ENCODE peak calls at places on chromosome 6, in four cellular contexts. Q is CD8-positive, alpha-beta memory T cell; L is right cardiac atrium; K is A549. D is an unnamed sample.

GRCh38 chr6:106128981-106129761 is 43.0 kb downstream of the PRDM1 start:
- DNase-seq in Q (no peak), L (no peak), K (peak; percentile 13), D (peak; percentile 98)

GRCh38 chr6:136547336-136547735 is 2.9 kb downstream of the MAP7 start:
- DNase-seq in Q (no peak), L (no peak), K (peak; percentile 34), D (no peak)

GRCh38 chr6:27630727-27631613 is 158.1 kb upstream of the ZNF184 start:
- DNase-seq in Q (no peak), L (no peak), K (peak; percentile 45), D (peak; percentile 62)

GRCh38 chr6:78861509-78861908 is 5.8 kb upstream of the IRAK1BP1 start:
- DNase-seq in Q (no peak), L (no peak), K (no peak), D (no peak)

GRCh38 chr6:105402090-105402980 is 547 bp downstream of the PREP start:
- DNase-seq in Q (peak; percentile 33), L (no peak), K (peak; percentile 36), D (no peak)

GRCh38 chr6:7230956-7231713 is 81.9 kb downstream of the SSR1 start:
- DNase-seq in Q (no peak), L (no peak), K (no peak), D (no peak)

GRCh38 chr6:5749666-5750215 is 257.0 kb downstream of the NRN1 start:
- DNase-seq in Q (no peak), L (no peak), K (no peak), D (no peak)

GRCh38 chr6:1630771-1631217 is 21.1 kb downstream of the FOXC1 start:
- DNase-seq in Q (no peak), L (no peak), K (no peak), D (peak; percentile 85)

GRCh38 chr6:72410769-72411168 is 211.1 kb upstream of the KCNQ5 start:
- DNase-seq in Q (no peak), L (no peak), K (no peak), D (no peak)

GRCh38 chr6:43254138-43254817 is 11.0 kb downstream of the TTBK1 start:
- DNase-seq in Q (no peak), L (no peak), K (no peak), D (no peak)

GRCh38 chr6:30670760-30671527 is 1.9 kb downstream of the DHX16 start:
- DNase-seq in Q (no peak), L (no peak), K (no peak), D (no peak)
- H3K4me1 ChIP-seq in Q (peaks cover 18% of the 10 kb centered on the region), L (peaks cover 2% of the 10 kb centered on the region), K (peaks cover 7% of the 10 kb centered on the region), D (peaks cover 17% of the 10 kb centered on the region)

GRCh38 chr6:151387581-151387980 is 3.8 kb downstream of the ZBTB2 start:
- DNase-seq in Q (no peak), L (no peak), K (no peak), D (no peak)
- H3K4me1 ChIP-seq in Q (peaks cover 63% of the 10 kb centered on the region), L (peaks cover 2% of the 10 kb centered on the region), K (peaks cover 19% of the 10 kb centered on the region), D (peaks cover 23% of the 10 kb centered on the region)

DNA sequence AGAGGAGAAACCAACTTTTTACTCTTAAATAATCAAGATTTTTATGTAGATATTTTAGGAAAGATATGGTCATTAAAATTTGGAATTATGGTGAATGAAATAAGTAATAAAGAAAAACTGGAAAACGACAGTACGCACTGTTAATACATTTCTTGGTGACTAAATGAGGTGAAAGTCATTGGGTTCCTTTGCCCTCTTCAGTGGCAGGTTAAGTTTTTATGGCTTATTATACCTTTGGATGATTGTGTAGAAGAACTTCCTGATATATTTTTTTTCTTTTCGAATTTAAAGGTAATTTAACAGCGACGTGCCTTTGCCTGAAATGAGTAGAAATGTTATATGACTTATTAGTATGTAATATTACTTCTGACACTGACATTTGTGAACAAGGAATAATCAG is 43.4 kb downstream of the FOXO3 start:
- DNase-seq in Q (no peak), L (no peak), K (no peak), D (no peak)
- H3K4me1 ChIP-seq in Q (no peaks in the 10 kb centered on the region), L (peaks cover 4% of the 10 kb centered on the region), K (peaks cover 4% of the 10 kb centered on the region), D (peaks cover 17% of the 10 kb centered on the region)

DNA sequence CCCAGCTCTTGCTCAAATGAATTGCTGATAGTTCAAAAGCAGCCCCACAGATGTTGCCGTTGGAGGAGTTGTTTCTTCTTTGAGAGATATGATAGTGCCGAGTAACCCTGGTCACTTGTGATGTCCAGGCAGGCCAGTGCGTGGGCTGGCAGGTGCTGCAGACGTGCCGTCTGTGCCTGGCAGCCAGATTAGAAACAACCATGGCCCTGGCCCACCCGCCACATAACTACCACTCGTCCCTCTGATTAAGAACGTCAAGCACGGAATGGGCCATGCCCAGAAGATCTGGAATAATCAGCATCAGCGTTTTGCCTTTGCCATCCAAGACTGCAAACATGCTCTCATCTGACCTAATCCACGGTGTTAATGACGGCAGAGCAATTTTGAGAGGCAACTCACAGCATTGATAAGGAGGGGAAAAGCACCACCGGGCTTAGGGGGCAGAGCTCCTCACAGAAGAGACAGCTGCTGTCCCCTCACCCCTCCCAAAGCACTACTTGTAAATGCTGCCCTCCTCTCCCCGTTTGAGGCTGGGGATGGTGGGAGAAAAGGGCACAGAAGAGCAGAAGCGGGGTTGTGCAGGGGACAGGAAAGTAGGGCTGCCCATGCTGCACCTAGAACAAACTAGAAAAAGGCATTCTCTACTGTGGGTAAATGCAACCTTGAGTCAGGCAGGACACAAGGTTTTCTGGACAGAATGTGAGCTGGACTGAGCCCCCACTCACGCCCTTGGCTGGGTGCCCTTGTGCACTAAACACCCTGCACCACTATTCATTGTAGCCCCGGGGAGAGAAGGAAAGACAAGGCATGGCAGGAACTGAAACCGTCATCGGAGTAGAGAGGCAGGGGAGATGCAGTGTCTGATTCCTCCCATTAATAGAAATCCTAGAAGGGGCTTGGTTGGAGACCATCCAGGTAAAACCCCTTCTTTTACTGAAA is 5.3 kb upstream of the CPNE5 start:
- DNase-seq in Q (no peak), L (peak; percentile 83), K (no peak), D (no peak)
- H3K4me1 ChIP-seq in Q (peaks cover 10% of the 10 kb centered on the region), L (peaks cover 14% of the 10 kb centered on the region), K (no peaks in the 10 kb centered on the region), D (no peaks in the 10 kb centered on the region)

GRCh38 chr6:124541601-124542000 is 420.6 kb upstream of the RNF217 start:
- DNase-seq in Q (no peak), L (no peak), K (no peak), D (no peak)
- H3K4me1 ChIP-seq in Q (no peaks in the 10 kb centered on the region), L (no peaks in the 10 kb centered on the region), K (no peaks in the 10 kb centered on the region), D (peaks cover under 1% of the 10 kb centered on the region)

GRCh38 chr6:16320533-16321340 is 82.3 kb downstream of the GMPR start:
- DNase-seq in Q (no peak), L (no peak), K (no peak), D (no peak)
- H3K4me1 ChIP-seq in Q (peaks cover 71% of the 10 kb centered on the region), L (peaks cover 10% of the 10 kb centered on the region), K (peaks cover 9% of the 10 kb centered on the region), D (peaks cover 16% of the 10 kb centered on the region)

GRCh38 chr6:137880633-137881521 is 13.8 kb downstream of the TNFAIP3 start:
- DNase-seq in Q (peak; percentile 45), L (peak; percentile 68), K (no peak), D (no peak)

GRCh38 chr6:137884428-137884827 is 17.4 kb downstream of the TNFAIP3 start:
- DNase-seq in Q (peak; percentile 29), L (no peak), K (no peak), D (no peak)

GRCh38 chr6:137881522-137881886 is 14.4 kb downstream of the TNFAIP3 start:
- DNase-seq in Q (peak; percentile 62), L (no peak), K (no peak), D (no peak)

GRCh38 chr6:137883400-137883888 is 16.4 kb downstream of the TNFAIP3 start:
- DNase-seq in Q (peak; percentile 70), L (no peak), K (no peak), D (no peak)

GRCh38 chr6:137882225-137882961 is 15.3 kb downstream of the TNFAIP3 start:
- DNase-seq in Q (peak; percentile 64), L (no peak), K (no peak), D (no peak)
- H3K4me1 ChIP-seq in Q (peaks cover 35% of the 10 kb centered on the region), L (no peaks in the 10 kb centered on the region), K (no peaks in the 10 kb centered on the region), D (no peaks in the 10 kb centered on the region)

GRCh38 chr6:42042108-42042507 is 8.2 kb upstream of the TAF8 start:
- DNase-seq in Q (no peak), L (no peak), K (no peak), D (no peak)
- H3K4me1 ChIP-seq in Q (peaks cover 91% of the 10 kb centered on the region), L (peaks cover 11% of the 10 kb centered on the region), K (peaks cover 60% of the 10 kb centered on the region), D (peaks cover 35% of the 10 kb centered on the region)

GRCh38 chr6:49551866-49552129 is 1.3 kb downstream of the C6orf141 start:
- DNase-seq in Q (no peak), L (no peak), K (no peak), D (no peak)

GRCh38 chr6:49552596-49552995 is 2.1 kb downstream of the C6orf141 start:
- DNase-seq in Q (no peak), L (no peak), K (no peak), D (no peak)

GRCh38 chr6:49555951-49556350 is 5.5 kb downstream of the C6orf141 start:
- DNase-seq in Q (no peak), L (no peak), K (no peak), D (no peak)

GRCh38 chr6:49551126-49551865 is 828 bp downstream of the C6orf141 start:
- DNase-seq in Q (no peak), L (peak; percentile 37), K (no peak), D (no peak)

DNA sequence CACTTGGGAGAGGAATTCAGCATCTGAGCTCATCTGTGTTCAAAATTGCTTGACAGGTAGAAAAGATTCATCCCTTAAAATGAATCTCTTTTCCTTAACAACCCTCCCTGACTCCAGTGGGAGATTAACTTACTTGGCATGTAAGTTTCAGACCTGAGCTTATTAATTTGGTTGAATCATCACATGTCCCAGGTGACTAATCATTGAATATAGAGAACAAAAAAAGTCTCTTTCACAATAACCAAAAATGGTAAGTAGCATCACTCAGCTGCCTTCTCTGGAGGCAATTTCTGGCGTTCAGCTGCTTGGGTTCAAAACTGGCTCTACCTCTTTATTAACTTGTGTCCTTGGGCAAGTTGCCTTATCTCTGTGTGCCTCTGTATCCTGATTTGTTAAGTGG is 2.9 kb downstream of the C6orf141 start:
- DNase-seq in Q (no peak), L (no peak), K (no peak), D (no peak)
- H3K4me1 ChIP-seq in Q (no peaks in the 10 kb centered on the region), L (no peaks in the 10 kb centered on the region), K (peaks cover 61% of the 10 kb centered on the region), D (peaks cover 60% of the 10 kb centered on the region)

GRCh38 chr6:116385462-116385807 is 14.7 kb downstream of the DSE start:
- DNase-seq in Q (no peak), L (no peak), K (no peak), D (no peak)

GRCh38 chr6:116379764-116380163 is 9.0 kb downstream of the DSE start:
- DNase-seq in Q (no peak), L (no peak), K (no peak), D (no peak)

GRCh38 chr6:116381000-116381399 is 10.3 kb downstream of the DSE start:
- DNase-seq in Q (no peak), L (no peak), K (no peak), D (no peak)

GRCh38 chr6:116384727-116385461 is 14.1 kb downstream of the DSE start:
- DNase-seq in Q (no peak), L (no peak), K (no peak), D (no peak)

DNA sequence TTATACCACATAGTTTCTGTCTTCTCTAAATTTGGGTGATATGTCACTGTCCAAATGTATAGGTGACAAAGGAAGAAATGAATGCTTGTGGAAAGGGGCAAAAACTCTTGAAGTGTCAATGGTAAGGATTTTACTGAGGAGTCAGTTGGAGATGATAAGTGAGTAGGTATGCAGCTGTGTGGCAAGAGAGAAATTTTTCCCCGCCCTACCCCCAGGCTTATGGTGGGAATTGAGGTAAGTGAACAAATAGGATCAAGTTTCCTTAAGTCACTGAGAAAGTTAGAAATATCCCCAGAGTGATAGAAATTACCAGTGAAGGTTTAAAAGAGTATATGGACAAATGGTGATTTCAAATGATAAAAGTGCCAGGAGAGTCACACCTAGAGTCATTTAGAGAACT is 11.8 kb downstream of the DSE start:
- DNase-seq in Q (no peak), L (no peak), K (no peak), D (no peak)
- H3K4me1 ChIP-seq in Q (no peaks in the 10 kb centered on the region), L (peaks cover 9% of the 10 kb centered on the region), K (peaks cover 53% of the 10 kb centered on the region), D (peaks cover 38% of the 10 kb centered on the region)

D was measured in PC-9.